ENCODE peak calls at places on chromosomes 11 and 22, in seven cellular contexts. One of them, this sample, is unnamed.
A peak's percentile ranks its signal among the peaks of the same experiment; 100 is the strongest.

GRCh38 chr11:115848080-115848479 is 343.9 kb upstream of the CADM1 start:
- DNase-seq in uterus: no peak
- DNase-seq in hepatic stellate cell: no peak
- DNase-seq in activated naive CD8-positive, alpha-beta T cell treated with anti-CD3 and anti-CD28 coated beads, Interleukin-2, amount 10 ng/mL, durations not matched to agents 7 days and 5 days: no peak
- DNase-seq in NCI-H345: no peak
- DNase-seq in caudate nucleus: no peak
- DNase-seq in transverse colon: no peak
- DNase-seq in this sample: peak; percentile 8

GRCh38 chr11:60589611-60590010 is 74.4 kb downstream of the MS4A13 start:
- DNase-seq in uterus: no peak
- DNase-seq in hepatic stellate cell: no peak
- DNase-seq in activated naive CD8-positive, alpha-beta T cell treated with anti-CD3 and anti-CD28 coated beads, Interleukin-2, amount 10 ng/mL, durations not matched to agents 7 days and 5 days: no peak
- DNase-seq in NCI-H345: no peak
- DNase-seq in caudate nucleus: no peak
- DNase-seq in transverse colon: no peak
- DNase-seq in this sample: no peak

GRCh38 chr11:100573911-100574513 is 113.1 kb upstream of the ARHGAP42 start:
- DNase-seq in uterus: no peak
- DNase-seq in hepatic stellate cell: no peak
- DNase-seq in activated naive CD8-positive, alpha-beta T cell treated with anti-CD3 and anti-CD28 coated beads, Interleukin-2, amount 10 ng/mL, durations not matched to agents 7 days and 5 days: no peak
- DNase-seq in NCI-H345: no peak
- DNase-seq in caudate nucleus: no peak
- DNase-seq in transverse colon: no peak
- DNase-seq in this sample: no peak

GRCh38 chr11:64381350-64381749 is 22.4 kb downstream of the RPS6KA4 start:
- DNase-seq in uterus: no peak
- DNase-seq in hepatic stellate cell: no peak
- DNase-seq in activated naive CD8-positive, alpha-beta T cell treated with anti-CD3 and anti-CD28 coated beads, Interleukin-2, amount 10 ng/mL, durations not matched to agents 7 days and 5 days: no peak
- DNase-seq in NCI-H345: no peak
- DNase-seq in caudate nucleus: no peak
- DNase-seq in transverse colon: no peak
- DNase-seq in this sample: no peak

GRCh38 chr11:73931039-73931645 is 19.7 kb upstream of the DNAJB13 start:
- DNase-seq in uterus: no peak
- DNase-seq in hepatic stellate cell: peak; percentile 61
- DNase-seq in activated naive CD8-positive, alpha-beta T cell treated with anti-CD3 and anti-CD28 coated beads, Interleukin-2, amount 10 ng/mL, durations not matched to agents 7 days and 5 days: no peak
- DNase-seq in NCI-H345: peak; percentile 30
- DNase-seq in caudate nucleus: peak; percentile 25
- DNase-seq in transverse colon: no peak
- DNase-seq in this sample: peak; percentile 36

GRCh38 chr11:8325905-8326304 is 62.2 kb upstream of the LMO1 start:
- DNase-seq in uterus: no peak
- DNase-seq in hepatic stellate cell: no peak
- DNase-seq in activated naive CD8-positive, alpha-beta T cell treated with anti-CD3 and anti-CD28 coated beads, Interleukin-2, amount 10 ng/mL, durations not matched to agents 7 days and 5 days: no peak
- DNase-seq in NCI-H345: no peak
- DNase-seq in caudate nucleus: no peak
- DNase-seq in transverse colon: no peak
- DNase-seq in this sample: no peak

GRCh38 chr22:25563757-25564319 is 637 bp upstream of the GRK3 start:
- DNase-seq in uterus: no peak
- DNase-seq in hepatic stellate cell: no peak
- DNase-seq in activated naive CD8-positive, alpha-beta T cell treated with anti-CD3 and anti-CD28 coated beads, Interleukin-2, amount 10 ng/mL, durations not matched to agents 7 days and 5 days: no peak
- DNase-seq in NCI-H345: no peak
- DNase-seq in caudate nucleus: no peak
- DNase-seq in transverse colon: peak; percentile 28
- DNase-seq in this sample: peak; percentile 67

GRCh38 chr11:119103793-119104192 is 2.1 kb upstream of the DPAGT1 start:
- DNase-seq in uterus: no peak
- DNase-seq in hepatic stellate cell: no peak
- DNase-seq in activated naive CD8-positive, alpha-beta T cell treated with anti-CD3 and anti-CD28 coated beads, Interleukin-2, amount 10 ng/mL, durations not matched to agents 7 days and 5 days: no peak
- DNase-seq in NCI-H345: no peak
- DNase-seq in caudate nucleus: no peak
- DNase-seq in transverse colon: no peak
- DNase-seq in this sample: no peak

GRCh38 chr22:32050678-32051515 is 7.8 kb downstream of the SLC5A1 start:
- DNase-seq in uterus: no peak
- DNase-seq in hepatic stellate cell: peak; percentile 44
- DNase-seq in activated naive CD8-positive, alpha-beta T cell treated with anti-CD3 and anti-CD28 coated beads, Interleukin-2, amount 10 ng/mL, durations not matched to agents 7 days and 5 days: peak; percentile 61
- DNase-seq in NCI-H345: no peak
- DNase-seq in caudate nucleus: no peak
- DNase-seq in transverse colon: no peak
- DNase-seq in this sample: peak; percentile 52

GRCh38 chr11:75562836-75563484 is 907 bp downstream of the SERPINH1 start:
- DNase-seq in uterus: peak; percentile 52
- DNase-seq in hepatic stellate cell: peak; percentile 54
- DNase-seq in activated naive CD8-positive, alpha-beta T cell treated with anti-CD3 and anti-CD28 coated beads, Interleukin-2, amount 10 ng/mL, durations not matched to agents 7 days and 5 days: no peak
- DNase-seq in NCI-H345: no peak
- DNase-seq in caudate nucleus: no peak
- DNase-seq in transverse colon: peak; percentile 28
- DNase-seq in this sample: peak; percentile 34

GRCh38 chr11:100629671-100630070 is 57.4 kb upstream of the ARHGAP42 start:
- DNase-seq in uterus: no peak
- DNase-seq in hepatic stellate cell: no peak
- DNase-seq in activated naive CD8-positive, alpha-beta T cell treated with anti-CD3 and anti-CD28 coated beads, Interleukin-2, amount 10 ng/mL, durations not matched to agents 7 days and 5 days: no peak
- DNase-seq in NCI-H345: no peak
- DNase-seq in caudate nucleus: no peak
- DNase-seq in transverse colon: no peak
- DNase-seq in this sample: no peak

GRCh38 chr22:32103648-32104326 is 55.3 kb downstream of the C22orf42 start:
- DNase-seq in uterus: no peak
- DNase-seq in hepatic stellate cell: no peak
- DNase-seq in activated naive CD8-positive, alpha-beta T cell treated with anti-CD3 and anti-CD28 coated beads, Interleukin-2, amount 10 ng/mL, durations not matched to agents 7 days and 5 days: no peak
- DNase-seq in NCI-H345: no peak
- DNase-seq in caudate nucleus: no peak
- DNase-seq in transverse colon: no peak
- DNase-seq in this sample: no peak

GRCh38 chr11:117220999-117221774 is 10.7 kb downstream of the PCSK7 start:
- DNase-seq in uterus: peak; percentile 76
- DNase-seq in hepatic stellate cell: no peak
- DNase-seq in activated naive CD8-positive, alpha-beta T cell treated with anti-CD3 and anti-CD28 coated beads, Interleukin-2, amount 10 ng/mL, durations not matched to agents 7 days and 5 days: no peak
- DNase-seq in NCI-H345: no peak
- DNase-seq in caudate nucleus: peak; percentile 46
- DNase-seq in transverse colon: peak; percentile 21
- DNase-seq in this sample: peak; percentile 64